ENCODE peak calls at places on chromosome 6, in five cellular contexts. S is coronary artery, V is pancreas, E is mammary epithelial cell, M is bronchial epithelial cell. X is an unnamed sample.
A peak's percentile ranks its signal among the peaks of the same experiment; 100 is the strongest.

GRCh38 chr6:108452725-108453195 is 108.0 kb upstream of the FOXO3 start:
- DNase-seq in S (no peak), V (no peak), E (no peak), M (no peak), X (no peak)

GRCh38 chr6:30599625-30600324 is 17.3 kb downstream of the PPP1R10 start:
- DNase-seq in S (no peak), V (no peak), E (no peak), M (no peak), X (no peak)

GRCh38 chr6:5457983-5458683 is 196.8 kb downstream of the FARS2 start:
- DNase-seq in S (no peak), V (peak; percentile 93), E (peak; percentile 52), M (peak; percentile 63), X (no peak)

GRCh38 chr6:106787327-106788196 is 158.2 kb downstream of the QRSL1 start:
- DNase-seq in S (no peak), V (peak; percentile 81), E (no peak), M (no peak), X (no peak)

GRCh38 chr6:17278289-17279061 is 2.7 kb upstream of the RBM24 start:
- DNase-seq in S (no peak), V (no peak), E (peak; percentile 39), M (peak; percentile 71), X (no peak)

GRCh38 chr6:167670938-167671338 is 155.8 kb upstream of the AFDN start:
- DNase-seq in S (no peak), V (no peak), E (no peak), M (no peak), X (no peak)

GRCh38 chr6:138987299-138987642 is 782 bp downstream of the REPS1 start:
- DNase-seq in S (peak; percentile 75), V (peak; percentile 30), E (peak; percentile 30), M (no peak), X (peak; percentile 5)

GRCh38 chr6:80163754-80164187 is 57.3 kb downstream of the BCKDHB start:
- DNase-seq in S (no peak), V (no peak), E (peak; percentile 91), M (peak; percentile 90), X (no peak)

GRCh38 chr6:12601881-12602280 is 114.7 kb upstream of the PHACTR1 start:
- DNase-seq in S (no peak), V (no peak), E (no peak), M (no peak), X (no peak)

GRCh38 chr6:25351485-25351884 is 72.3 kb downstream of the CARMIL1 start:
- DNase-seq in S (no peak), V (no peak), E (no peak), M (no peak), X (no peak)

GRCh38 chr6:145539831-145540230 is 195.5 kb downstream of the EPM2A start:
- DNase-seq in S (no peak), V (no peak), E (peak; percentile 84), M (peak; percentile 83), X (no peak)

GRCh38 chr6:147949981-147950622 is 392.5 kb upstream of the SASH1 start:
- DNase-seq in S (no peak), V (no peak), E (no peak), M (no peak), X (no peak)

GRCh38 chr6:16964553-16965499 is 137.0 kb upstream of the STMND1 start:
- DNase-seq in S (no peak), V (peak; percentile 52), E (peak; percentile 45), M (peak; percentile 56), X (peak; percentile 77)

GRCh38 chr6:80215063-80215462 is 108.6 kb downstream of the BCKDHB start:
- DNase-seq in S (no peak), V (no peak), E (no peak), M (no peak), X (no peak)

GRCh38 chr6:6654599-6655575 is 66.4 kb downstream of the LY86 start:
- DNase-seq in S (no peak), V (no peak), E (no peak), M (no peak), X (no peak)

GRCh38 chr6:55578537-55579363 is at the start of gene HMGCLL1:
- DNase-seq in S (no peak), V (peak; percentile 24), E (peak; percentile 14), M (peak; percentile 20), X (peak; percentile 40)

GRCh38 chr6:90151827-90152449 is 144.7 kb downstream of the BACH2 start:
- DNase-seq in S (no peak), V (no peak), E (no peak), M (no peak), X (no peak)

GRCh38 chr6:119727504-119728219 is 378.1 kb upstream of the MAN1A1 start:
- DNase-seq in S (no peak), V (peak; percentile 79), E (no peak), M (peak; percentile 17), X (no peak)
- TF ChIP-seq CTCF in S (no peak), V (peak; percentile 20), E (no peak), M (no peak), X (no peak)

DNA sequence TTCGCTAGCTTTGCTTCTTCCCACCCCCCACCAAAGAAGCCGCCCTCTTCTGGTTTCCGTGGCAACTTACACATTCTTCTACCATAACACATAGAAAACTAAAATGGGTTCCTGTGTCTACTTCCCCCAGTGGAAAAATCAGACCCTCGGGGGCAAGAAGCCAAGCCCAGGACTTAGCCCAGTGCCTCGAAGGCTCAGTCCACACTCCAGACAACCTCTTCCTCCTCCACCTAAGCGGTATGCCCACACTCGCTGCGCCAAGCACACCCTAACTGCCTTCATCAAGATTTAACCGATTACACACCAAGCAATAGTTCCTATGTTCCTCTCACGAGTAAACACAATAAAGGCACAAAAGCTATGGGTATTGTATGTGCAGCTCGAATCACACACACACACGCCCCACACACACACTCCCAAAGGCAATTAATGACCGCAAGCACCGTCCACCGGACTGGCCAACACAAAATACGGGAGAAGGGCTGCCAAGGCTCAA is 537 bp downstream of the PPIL4 start:
- DNase-seq in S (no peak), V (peak; percentile 47), E (no peak), M (peak; percentile 38), X (peak; percentile 12)
- TF ChIP-seq CTCF in S (no peak), V (no peak), E (no peak), M (peak; percentile 12), X (no peak)

GRCh38 chr6:51559059-51559458 is 528.4 kb downstream of the PKHD1 start:
- DNase-seq in S (no peak), V (no peak), E (peak; percentile 38), M (peak; percentile 37), X (no peak)
- TF ChIP-seq CTCF in S (no peak), V (no peak), E (peak; percentile 82), M (peak; percentile 64), X (no peak)

GRCh38 chr6:15152720-15153119 is 93.1 kb upstream of the JARID2 start:
- DNase-seq in S (no peak), V (no peak), E (no peak), M (no peak), X (no peak)

GRCh38 chr6:15158821-15159619 is 86.8 kb upstream of the JARID2 start:
- DNase-seq in S (no peak), V (no peak), E (no peak), M (no peak), X (no peak)

GRCh38 chr6:15153191-15153590 is 92.7 kb upstream of the JARID2 start:
- DNase-seq in S (no peak), V (no peak), E (no peak), M (no peak), X (no peak)

GRCh38 chr6:15160812-15161211 is 85.1 kb upstream of the JARID2 start:
- DNase-seq in S (no peak), V (no peak), E (no peak), M (no peak), X (no peak)

GRCh38 chr6:15157479-15157878 is 88.4 kb upstream of the JARID2 start:
- DNase-seq in S (no peak), V (no peak), E (no peak), M (no peak), X (no peak)
- TF ChIP-seq CTCF in S (no peak), V (no peak), E (no peak), M (no peak), X (no peak)

GRCh38 chr6:73116330-73116729 is 109.0 kb downstream of the KHDC1L start:
- DNase-seq in S (no peak), V (no peak), E (no peak), M (no peak), X (no peak)

GRCh38 chr6:73123632-73124329 is 101.5 kb downstream of the KHDC1L start:
- DNase-seq in S (no peak), V (no peak), E (no peak), M (no peak), X (no peak)

GRCh38 chr6:73121421-73121993 is 103.8 kb downstream of the KHDC1L start:
- DNase-seq in S (no peak), V (no peak), E (peak; percentile 91), M (peak; percentile 65), X (no peak)
- TF ChIP-seq CTCF in S (no peak), V (no peak), E (no peak), M (peak; percentile 17), X (no peak)

GRCh38 chr6:34072727-34073126 is 73.2 kb downstream of the GRM4 start:
- DNase-seq in S (no peak), V (no peak), E (no peak), M (no peak), X (no peak)

GRCh38 chr6:34075906-34076305 is 70.0 kb downstream of the GRM4 start:
- DNase-seq in S (no peak), V (no peak), E (no peak), M (no peak), X (no peak)

GRCh38 chr6:34073504-34073903 is 72.4 kb downstream of the GRM4 start:
- DNase-seq in S (no peak), V (no peak), E (no peak), M (no peak), X (no peak)

GRCh38 chr6:34071884-34072379 is 74.0 kb downstream of the GRM4 start:
- DNase-seq in S (no peak), V (no peak), E (no peak), M (no peak), X (no peak)

GRCh38 chr6:34074064-34074739 is 71.7 kb downstream of the GRM4 start:
- DNase-seq in S (no peak), V (no peak), E (no peak), M (no peak), X (no peak)
- TF ChIP-seq CTCF in S (no peak), V (no peak), E (no peak), M (no peak), X (peak; percentile 20)

DNA sequence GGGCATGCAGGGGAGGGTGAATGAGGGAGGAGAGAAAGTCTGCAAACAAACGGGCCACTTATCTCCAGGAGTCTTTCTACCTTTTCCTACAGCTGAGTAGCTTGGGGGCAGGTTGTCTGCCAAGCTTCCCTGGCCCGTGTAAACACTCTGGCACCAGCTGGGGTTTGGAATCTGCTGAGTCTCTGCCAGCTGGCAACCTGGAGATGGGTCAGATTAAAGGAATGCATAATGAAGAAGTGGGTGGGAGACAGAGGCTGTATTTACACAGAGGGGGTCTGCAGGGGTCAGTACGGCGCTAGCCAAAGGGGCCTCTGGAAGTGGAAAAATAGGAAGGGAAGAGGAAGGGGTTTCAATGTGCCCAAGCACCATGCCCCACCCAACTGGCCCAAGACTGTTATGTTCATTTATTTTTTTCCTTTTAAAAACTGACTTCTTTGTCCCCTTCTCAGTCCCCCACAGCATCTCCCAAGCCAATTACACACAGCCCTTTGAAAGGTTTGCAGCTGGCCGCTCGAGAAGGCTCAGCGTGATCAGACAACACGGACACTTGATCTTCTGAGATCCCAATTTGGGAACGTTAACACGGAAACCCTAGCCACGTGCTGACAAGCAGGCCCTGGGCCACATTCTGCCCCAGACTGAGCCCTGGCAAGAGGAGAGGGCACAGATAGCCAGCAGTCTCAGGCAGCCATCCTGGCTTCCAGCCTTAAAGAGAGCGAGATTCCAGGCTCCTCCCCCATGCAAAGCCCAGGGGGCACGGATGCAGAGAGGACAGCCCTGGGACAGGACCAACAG is 25.2 kb downstream of the TRAM2 start:
- DNase-seq in S (peak; percentile 84), V (peak; percentile 79), E (peak; percentile 66), M (peak; percentile 74), X (peak; percentile 26)
- TF ChIP-seq CTCF in S (no peak), V (no peak), E (no peak), M (no peak), X (no peak)

GRCh38 chr6:151738960-151739359 is 68.5 kb upstream of the ESR1 start:
- DNase-seq in S (no peak), V (no peak), E (no peak), M (no peak), X (no peak)
- TF ChIP-seq CTCF in S (no peak), V (no peak), E (no peak), M (no peak), X (no peak)

X was measured in neural crest cell.